ENCODE peak calls at places on chromosome 1, in seven cellular contexts. G is K562, D is HCT116, Y is SK-N-SH, N is GM12878, V is HepG2, J is H1. R is an unnamed sample.

GRCh38 chr1:97668945-97669344 is 251.9 kb downstream of the DPYD start:
- DNase-seq in G (no peak), D (peak), Y (peak), N (no peak), V (no peak), J (no peak), R (no peak)

GRCh38 chr1:53176452-53177344 is 19.9 kb upstream of the CPT2 start:
- DNase-seq in G (no peak), D (no peak), Y (peak), N (no peak), V (no peak), J (no peak), R (no peak)

GRCh38 chr1:202034149-202034682 is 23.8 kb downstream of the ELF3 start:
- DNase-seq in G (no peak), D (no peak), Y (no peak), N (no peak), V (no peak), J (no peak), R (no peak)

GRCh38 chr1:225771661-225772322 is 5.8 kb upstream of the SRP9 start:
- DNase-seq in G (no peak), D (no peak), Y (no peak), N (no peak), V (no peak), J (peak), R (no peak)

GRCh38 chr1:15683411-15684039 is 595 bp upstream of the PLEKHM2 start:
- DNase-seq in G (no peak), D (no peak), Y (no peak), N (no peak), V (no peak), J (no peak), R (no peak)

GRCh38 chr1:199474738-199475137 is 552.8 kb upstream of the NR5A2 start:
- DNase-seq in G (no peak), D (no peak), Y (no peak), N (no peak), V (no peak), J (no peak), R (no peak)

GRCh38 chr1:218498061-218498938 is 153.2 kb downstream of the TGFB2 start:
- DNase-seq in G (no peak), D (no peak), Y (no peak), N (no peak), V (no peak), J (no peak), R (peak)

GRCh38 chr1:10866314-10867091 is 70.1 kb upstream of the CASZ1 start:
- DNase-seq in G (no peak), D (no peak), Y (no peak), N (no peak), V (peak), J (peak), R (no peak)

GRCh38 chr1:101748077-101748476 is 248.6 kb downstream of the OLFM3 start:
- DNase-seq in G (no peak), D (no peak), Y (peak), N (no peak), V (no peak), J (no peak), R (no peak)

GRCh38 chr1:46735708-46736324 is 16.9 kb upstream of the EFCAB14 start:
- DNase-seq in G (peak), D (peak), Y (no peak), N (no peak), V (peak), J (peak), R (peak)

GRCh38 chr1:220153147-220153546 is 59.2 kb downstream of the IARS2 start:
- DNase-seq in G (no peak), D (no peak), Y (no peak), N (no peak), V (no peak), J (no peak), R (no peak)

GRCh38 chr1:116176306-116176789 is 65.1 kb downstream of the MAB21L3 start:
- DNase-seq in G (no peak), D (no peak), Y (no peak), N (no peak), V (peak), J (no peak), R (no peak)

GRCh38 chr1:206784471-206784903 is 12.2 kb upstream of the IL10 start:
- DNase-seq in G (no peak), D (no peak), Y (no peak), N (no peak), V (no peak), J (no peak), R (no peak)

GRCh38 chr1:159925713-159926066 is 383 bp upstream of the TAGLN2 start:
- DNase-seq in G (peak), D (no peak), Y (peak), N (no peak), V (no peak), J (peak), R (peak)

GRCh38 chr1:98104285-98104684 is 183.5 kb upstream of the DPYD start:
- DNase-seq in G (no peak), D (no peak), Y (no peak), N (no peak), V (no peak), J (no peak), R (no peak)

GRCh38 chr1:156104065-156104810 is 10.3 kb upstream of the LMNA start:
- DNase-seq in G (no peak), D (no peak), Y (peak), N (no peak), V (peak), J (no peak), R (peak)

GRCh38 chr1:11841245-11842153 is 6.1 kb downstream of the NPPA start:
- DNase-seq in G (peak), D (no peak), Y (peak), N (no peak), V (no peak), J (no peak), R (no peak)

GRCh38 chr1:159946242-159947187 is 1.1 kb upstream of the IGSF9 start:
- DNase-seq in G (no peak), D (no peak), Y (no peak), N (no peak), V (no peak), J (no peak), R (no peak)

GRCh38 chr1:162070094-162070748 is 730 bp downstream of the NOS1AP start:
- DNase-seq in G (peak), D (no peak), Y (no peak), N (no peak), V (no peak), J (no peak), R (peak)

GRCh38 chr1:119715542-119715941 is 3.8 kb downstream of the PHGDH start:
- DNase-seq in G (no peak), D (no peak), Y (no peak), N (no peak), V (no peak), J (no peak), R (peak)

GRCh38 chr1:36223996-36224536 is at the start of gene THRAP3:
- DNase-seq in G (peak), D (peak), Y (peak), N (peak), V (peak), J (peak), R (peak)

GRCh38 chr1:184649500-184649899 is 105.2 kb downstream of the EDEM3 start:
- DNase-seq in G (no peak), D (no peak), Y (no peak), N (peak), V (no peak), J (peak), R (no peak)

GRCh38 chr1:187527346-187527745 is 698.6 kb downstream of the PLA2G4A start:
- DNase-seq in G (no peak), D (no peak), Y (no peak), N (no peak), V (no peak), J (no peak), R (no peak)

GRCh38 chr1:29271724-29272123 is 35.4 kb downstream of the PTPRU start:
- DNase-seq in G (no peak), D (no peak), Y (no peak), N (no peak), V (peak), J (peak), R (peak)
- TF ChIP-seq JUND in G (no peak), D (no peak), Y (no peak), N (no peak), V (no peak), J (no peak), R (no peak)

DNA sequence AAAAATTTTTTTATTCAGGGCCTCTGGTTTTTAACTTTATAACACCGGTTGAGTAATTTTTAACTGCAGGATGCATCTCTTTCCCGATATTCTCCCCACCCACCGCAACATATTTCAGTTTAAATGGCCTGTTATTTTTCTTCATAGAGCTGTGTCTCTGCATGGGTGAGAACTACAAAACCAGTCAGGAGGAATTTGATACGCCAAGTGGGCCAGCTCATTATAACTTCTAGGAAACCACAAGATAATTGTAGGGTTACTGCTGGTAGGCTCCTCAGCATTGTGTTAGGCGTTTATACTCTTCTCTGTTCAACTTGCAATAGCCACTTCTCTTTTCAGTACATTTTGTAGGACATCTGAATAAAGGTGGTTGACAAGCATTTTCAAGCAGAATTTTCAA is 169.7 kb downstream of the PBX1 start:
- DNase-seq in G (no peak), D (no peak), Y (no peak), N (no peak), V (no peak), J (no peak), R (no peak)
- TF ChIP-seq JUND in G (no peak), D (no peak), Y (no peak), N (no peak), V (no peak), J (no peak), R (no peak)

DNA sequence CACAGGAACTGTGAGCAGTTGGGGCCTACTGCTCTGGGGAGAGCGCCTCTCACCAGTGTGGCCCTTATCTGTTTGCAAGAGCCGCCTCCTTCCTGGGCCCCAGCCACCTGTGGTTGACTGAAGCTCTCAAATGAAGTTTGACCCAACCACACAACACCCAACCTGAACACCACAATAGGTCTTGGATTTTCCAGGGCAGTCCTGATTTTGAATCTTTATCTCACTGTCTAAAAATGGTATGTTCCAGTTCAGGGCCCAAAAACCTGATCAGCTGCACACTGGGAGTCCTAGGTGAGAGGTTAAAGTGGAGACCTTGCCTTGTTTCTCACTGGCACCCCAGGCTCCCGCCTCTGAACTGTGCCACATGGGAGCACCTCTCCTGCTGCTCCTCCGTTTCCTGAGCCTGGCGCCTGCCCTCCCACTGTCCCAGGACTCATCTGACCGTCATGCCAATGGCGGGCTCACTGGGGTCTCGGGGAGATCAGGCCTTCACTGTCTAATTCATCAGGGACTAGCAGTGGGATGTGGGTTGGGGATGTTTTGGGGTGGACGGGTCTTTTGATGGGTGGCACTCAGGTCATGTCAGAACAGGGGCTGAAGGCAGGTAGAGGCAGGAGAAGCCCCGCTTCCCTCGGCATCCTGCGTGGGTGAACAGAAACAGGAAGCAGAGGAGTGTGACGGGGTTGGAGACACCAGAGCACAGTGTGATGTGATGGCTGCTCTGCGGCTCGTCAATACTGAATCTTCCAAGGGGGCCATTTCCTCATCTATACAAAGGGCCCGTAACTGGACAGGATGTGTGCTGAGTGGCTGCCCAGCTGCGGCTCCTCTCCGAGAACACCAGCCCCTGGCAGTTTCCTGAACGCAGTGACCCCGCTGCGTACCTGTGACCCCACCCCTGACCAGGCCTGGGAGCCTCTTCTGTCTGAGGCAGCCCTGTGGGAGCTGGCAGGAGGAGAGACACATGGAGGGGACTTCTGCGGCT is 59.6 kb upstream of the ITPKB start:
- DNase-seq in G (peak), D (no peak), Y (no peak), N (peak), V (no peak), J (no peak), R (no peak)
- TF ChIP-seq JUND in G (no peak), D (no peak), Y (no peak), N (no peak), V (no peak), J (no peak), R (no peak)

GRCh38 chr1:33640114-33640660 is 167.7 kb downstream of the ZSCAN20 start:
- DNase-seq in G (no peak), D (no peak), Y (no peak), N (no peak), V (no peak), J (no peak), R (no peak)
- TF ChIP-seq JUND in G (no peak), D (no peak), Y (no peak), N (no peak), V (no peak), J (no peak), R (no peak)

GRCh38 chr1:234150892-234151291 is 222.4 kb upstream of the COA6 start:
- DNase-seq in G (no peak), D (no peak), Y (no peak), N (no peak), V (no peak), J (no peak), R (no peak)

GRCh38 chr1:234148816-234149215 is 224.4 kb upstream of the COA6 start:
- DNase-seq in G (no peak), D (no peak), Y (no peak), N (no peak), V (no peak), J (no peak), R (no peak)

GRCh38 chr1:234149217-234149616 is 224.0 kb upstream of the COA6 start:
- DNase-seq in G (no peak), D (no peak), Y (no peak), N (no peak), V (no peak), J (no peak), R (no peak)

GRCh38 chr1:234154320-234155251 is 218.7 kb upstream of the COA6 start:
- DNase-seq in G (peak), D (peak), Y (peak), N (peak), V (peak), J (no peak), R (peak)
- TF ChIP-seq JUND in G (no peak), D (no peak), Y (no peak), N (no peak), V (no peak), J (no peak), R (no peak)

GRCh38 chr1:51351907-51352306 is 21.5 kb upstream of the TTC39A start:
- DNase-seq in G (no peak), D (no peak), Y (no peak), N (no peak), V (no peak), J (no peak), R (no peak)
- TF ChIP-seq JUND in G (no peak), D (no peak), Y (no peak), N (no peak), V (no peak), J (no peak), R (no peak)

GRCh38 chr1:7539772-7540175 is 231.3 kb upstream of the VAMP3 start:
- DNase-seq in G (peak), D (peak), Y (no peak), N (no peak), V (no peak), J (peak), R (peak)
- TF ChIP-seq JUND in G (peak), D (no peak), Y (no peak), N (no peak), V (no peak), J (no peak), R (no peak)

DNA sequence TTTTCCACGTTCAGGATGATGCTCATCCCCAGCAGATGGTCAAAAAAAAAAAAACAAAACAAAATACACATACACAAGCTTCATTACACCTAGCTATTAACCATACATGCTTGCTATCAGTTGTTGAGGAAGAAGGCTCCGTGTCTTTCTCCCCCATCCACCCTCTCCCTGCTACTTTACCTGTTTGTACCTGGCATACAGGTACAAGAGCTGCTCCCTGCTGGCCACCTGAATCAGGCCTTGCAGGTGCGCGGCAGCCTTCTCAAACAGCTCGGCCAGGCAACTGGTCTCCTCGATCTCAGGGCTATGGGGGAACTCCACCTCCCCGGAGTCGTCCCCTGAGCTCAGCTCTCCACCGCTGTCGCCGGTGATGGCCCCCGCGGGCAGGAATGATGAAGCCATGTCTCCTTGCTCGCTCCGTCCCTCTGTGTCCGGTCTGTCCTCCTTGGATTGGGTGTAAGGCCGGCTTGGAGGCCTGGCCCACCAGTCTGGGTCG is 464 bp downstream of the ACBD6 start:
- DNase-seq in G (no peak), D (no peak), Y (no peak), N (no peak), V (no peak), J (no peak), R (no peak)
- TF ChIP-seq JUND in G (no peak), D (no peak), Y (no peak), N (no peak), V (no peak), J (no peak), R (no peak)

GRCh38 chr1:213414346-213414745 is 363.3 kb downstream of the RPS6KC1 start:
- DNase-seq in G (no peak), D (no peak), Y (no peak), N (no peak), V (no peak), J (no peak), R (no peak)
- TF ChIP-seq JUND in G (no peak), D (no peak), Y (no peak), N (no peak), V (no peak), J (no peak), R (no peak)

DNA sequence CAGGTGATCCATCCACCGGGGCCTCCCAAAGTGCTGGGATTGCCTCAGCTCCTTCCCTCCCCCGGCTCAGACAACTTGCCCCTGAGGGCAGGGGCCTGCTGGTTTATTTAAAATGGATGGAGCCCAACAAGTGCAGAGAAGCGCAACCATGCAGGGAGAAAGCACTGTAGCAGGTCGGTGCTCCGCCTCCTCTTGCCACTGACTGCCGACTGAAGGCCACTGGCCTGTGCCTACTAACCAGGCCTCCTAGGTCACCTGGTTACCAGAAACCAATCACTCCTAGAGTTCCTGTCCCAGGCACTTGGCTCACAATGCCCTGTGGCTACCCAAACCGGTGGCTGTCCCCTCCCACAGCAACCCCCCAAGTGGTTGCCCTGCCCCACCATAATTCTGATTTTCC is 35.9 kb downstream of the ZNF695 start:
- DNase-seq in G (no peak), D (no peak), Y (no peak), N (no peak), V (no peak), J (no peak), R (no peak)
- TF ChIP-seq JUND in G (no peak), D (no peak), Y (no peak), N (no peak), V (no peak), J (no peak), R (no peak)

R was measured in T47D.